ENCODE peak calls at places on chromosomes 12 and 14, in eight cellular contexts. One of them, this sample, is unnamed.

GRCh38 chr12:96177013-96177412 is 17.2 kb upstream of the ELK3 start:
- DNase-seq in NCI-H460: no peak
- DNase-seq in ecto neural progenitor cell: no peak
- DNase-seq in colonic mucosa: no peak
- DNase-seq in activated naive CD8-positive, alpha-beta T cell treated with anti-CD3 and anti-CD28 coated beads for 36 hours: peak; percentile 77
- DNase-seq in activated gamma-delta T cell: no peak
- DNase-seq in adrenal gland: no peak
- DNase-seq in GM04504: no peak
- DNase-seq in this sample: no peak

GRCh38 chr12:18907793-18908580 is 170.1 kb downstream of the CAPZA3 start:
- DNase-seq in NCI-H460: no peak
- DNase-seq in ecto neural progenitor cell: no peak
- DNase-seq in colonic mucosa: no peak
- DNase-seq in activated naive CD8-positive, alpha-beta T cell treated with anti-CD3 and anti-CD28 coated beads for 36 hours: no peak
- DNase-seq in activated gamma-delta T cell: no peak
- DNase-seq in adrenal gland: no peak
- DNase-seq in GM04504: no peak
- DNase-seq in this sample: no peak

GRCh38 chr12:80681-81190 is 14.2 kb downstream of the IQSEC3 start:
- DNase-seq in NCI-H460: no peak
- DNase-seq in ecto neural progenitor cell: no peak
- DNase-seq in colonic mucosa: no peak
- DNase-seq in activated naive CD8-positive, alpha-beta T cell treated with anti-CD3 and anti-CD28 coated beads for 36 hours: no peak
- DNase-seq in activated gamma-delta T cell: no peak
- DNase-seq in adrenal gland: no peak
- DNase-seq in GM04504: no peak
- DNase-seq in this sample: no peak

GRCh38 chr14:106652494-106652893 is 1126.1 kb downstream of the TMEM121 start:
- DNase-seq in NCI-H460: no peak
- DNase-seq in ecto neural progenitor cell: no peak
- DNase-seq in colonic mucosa: no peak
- DNase-seq in activated naive CD8-positive, alpha-beta T cell treated with anti-CD3 and anti-CD28 coated beads for 36 hours: no peak
- DNase-seq in activated gamma-delta T cell: no peak
- DNase-seq in adrenal gland: no peak
- DNase-seq in GM04504: no peak
- DNase-seq in this sample: no peak

GRCh38 chr14:105452963-105453362 is 21.7 kb upstream of the CRIP2 start:
- DNase-seq in NCI-H460: no peak
- DNase-seq in ecto neural progenitor cell: no peak
- DNase-seq in colonic mucosa: no peak
- DNase-seq in activated naive CD8-positive, alpha-beta T cell treated with anti-CD3 and anti-CD28 coated beads for 36 hours: no peak
- DNase-seq in activated gamma-delta T cell: no peak
- DNase-seq in adrenal gland: no peak
- DNase-seq in GM04504: no peak
- DNase-seq in this sample: no peak

GRCh38 chr12:85549658-85550057 is 269.6 kb downstream of the ALX1 start:
- DNase-seq in NCI-H460: no peak
- DNase-seq in ecto neural progenitor cell: no peak
- DNase-seq in colonic mucosa: no peak
- DNase-seq in activated naive CD8-positive, alpha-beta T cell treated with anti-CD3 and anti-CD28 coated beads for 36 hours: no peak
- DNase-seq in activated gamma-delta T cell: no peak
- DNase-seq in adrenal gland: no peak
- DNase-seq in GM04504: no peak
- DNase-seq in this sample: no peak

GRCh38 chr14:64684091-64684490 is 20.1 kb upstream of the PLEKHG3 start:
- DNase-seq in NCI-H460: no peak
- DNase-seq in ecto neural progenitor cell: no peak
- DNase-seq in colonic mucosa: no peak
- DNase-seq in activated naive CD8-positive, alpha-beta T cell treated with anti-CD3 and anti-CD28 coated beads for 36 hours: no peak
- DNase-seq in activated gamma-delta T cell: no peak
- DNase-seq in adrenal gland: no peak
- DNase-seq in GM04504: no peak
- DNase-seq in this sample: no peak

GRCh38 chr14:77580964-77581505 is 35.4 kb downstream of the SPTLC2 start:
- DNase-seq in NCI-H460: no peak
- DNase-seq in ecto neural progenitor cell: no peak
- DNase-seq in colonic mucosa: no peak
- DNase-seq in activated naive CD8-positive, alpha-beta T cell treated with anti-CD3 and anti-CD28 coated beads for 36 hours: no peak
- DNase-seq in activated gamma-delta T cell: no peak
- DNase-seq in adrenal gland: no peak
- DNase-seq in GM04504: peak; percentile 47
- DNase-seq in this sample: no peak

GRCh38 chr12:42936991-42937390 is 347.4 kb upstream of the PRICKLE1 start:
- DNase-seq in NCI-H460: no peak
- DNase-seq in ecto neural progenitor cell: no peak
- DNase-seq in colonic mucosa: no peak
- DNase-seq in activated naive CD8-positive, alpha-beta T cell treated with anti-CD3 and anti-CD28 coated beads for 36 hours: no peak
- DNase-seq in activated gamma-delta T cell: no peak
- DNase-seq in adrenal gland: no peak
- DNase-seq in GM04504: no peak
- DNase-seq in this sample: no peak

GRCh38 chr14:43540948-43541347 is 966.1 kb downstream of the FSCB start:
- DNase-seq in NCI-H460: no peak
- DNase-seq in ecto neural progenitor cell: no peak
- DNase-seq in colonic mucosa: no peak
- DNase-seq in activated naive CD8-positive, alpha-beta T cell treated with anti-CD3 and anti-CD28 coated beads for 36 hours: no peak
- DNase-seq in activated gamma-delta T cell: no peak
- DNase-seq in adrenal gland: no peak
- DNase-seq in GM04504: no peak
- DNase-seq in this sample: no peak

GRCh38 chr14:102241147-102241546 is 63.8 kb downstream of the MOK start:
- DNase-seq in NCI-H460: no peak
- DNase-seq in ecto neural progenitor cell: no peak
- DNase-seq in colonic mucosa: no peak
- DNase-seq in activated naive CD8-positive, alpha-beta T cell treated with anti-CD3 and anti-CD28 coated beads for 36 hours: no peak
- DNase-seq in activated gamma-delta T cell: no peak
- DNase-seq in adrenal gland: no peak
- DNase-seq in GM04504: no peak
- DNase-seq in this sample: no peak

GRCh38 chr12:100248886-100249285 is 18.0 kb downstream of the DEPDC4 start:
- DNase-seq in NCI-H460: no peak
- DNase-seq in ecto neural progenitor cell: no peak
- DNase-seq in colonic mucosa: no peak
- DNase-seq in activated naive CD8-positive, alpha-beta T cell treated with anti-CD3 and anti-CD28 coated beads for 36 hours: no peak
- DNase-seq in activated gamma-delta T cell: no peak
- DNase-seq in adrenal gland: no peak
- DNase-seq in GM04504: no peak
- DNase-seq in this sample: no peak

GRCh38 chr14:76697246-76697645 is 64.0 kb upstream of the VASH1 start:
- DNase-seq in NCI-H460: no peak
- DNase-seq in ecto neural progenitor cell: no peak
- DNase-seq in colonic mucosa: no peak
- DNase-seq in activated naive CD8-positive, alpha-beta T cell treated with anti-CD3 and anti-CD28 coated beads for 36 hours: no peak
- DNase-seq in activated gamma-delta T cell: no peak
- DNase-seq in adrenal gland: no peak
- DNase-seq in GM04504: no peak
- DNase-seq in this sample: no peak

GRCh38 chr14:100864960-100865681 is 38.4 kb downstream of the RTL1 start:
- DNase-seq in NCI-H460: no peak
- DNase-seq in ecto neural progenitor cell: no peak
- DNase-seq in colonic mucosa: no peak
- DNase-seq in activated naive CD8-positive, alpha-beta T cell treated with anti-CD3 and anti-CD28 coated beads for 36 hours: no peak
- DNase-seq in activated gamma-delta T cell: no peak
- DNase-seq in adrenal gland: peak; percentile 9
- DNase-seq in GM04504: no peak
- DNase-seq in this sample: no peak

GRCh38 chr14:54338696-54339317 is 58.0 kb upstream of the CDKN3 start:
- DNase-seq in NCI-H460: peak; percentile 26
- DNase-seq in ecto neural progenitor cell: no peak
- DNase-seq in colonic mucosa: no peak
- DNase-seq in activated naive CD8-positive, alpha-beta T cell treated with anti-CD3 and anti-CD28 coated beads for 36 hours: no peak
- DNase-seq in activated gamma-delta T cell: no peak
- DNase-seq in adrenal gland: no peak
- DNase-seq in GM04504: no peak
- DNase-seq in this sample: no peak

GRCh38 chr12:31588976-31589375 is 2.0 kb downstream of the DENND5B start:
- DNase-seq in NCI-H460: no peak
- DNase-seq in ecto neural progenitor cell: no peak
- DNase-seq in colonic mucosa: no peak
- DNase-seq in activated naive CD8-positive, alpha-beta T cell treated with anti-CD3 and anti-CD28 coated beads for 36 hours: no peak
- DNase-seq in activated gamma-delta T cell: no peak
- DNase-seq in adrenal gland: no peak
- DNase-seq in GM04504: no peak
- DNase-seq in this sample: no peak

GRCh38 chr12:9717070-9717925 is 15.6 kb downstream of the CLECL1 start:
- DNase-seq in NCI-H460: no peak
- DNase-seq in ecto neural progenitor cell: no peak
- DNase-seq in colonic mucosa: no peak
- DNase-seq in activated naive CD8-positive, alpha-beta T cell treated with anti-CD3 and anti-CD28 coated beads for 36 hours: no peak
- DNase-seq in activated gamma-delta T cell: no peak
- DNase-seq in adrenal gland: no peak
- DNase-seq in GM04504: no peak
- DNase-seq in this sample: no peak

GRCh38 chr14:58763210-58763609 is 125.4 kb downstream of the DACT1 start:
- DNase-seq in NCI-H460: no peak
- DNase-seq in ecto neural progenitor cell: no peak
- DNase-seq in colonic mucosa: no peak
- DNase-seq in activated naive CD8-positive, alpha-beta T cell treated with anti-CD3 and anti-CD28 coated beads for 36 hours: no peak
- DNase-seq in activated gamma-delta T cell: no peak
- DNase-seq in adrenal gland: no peak
- DNase-seq in GM04504: no peak
- DNase-seq in this sample: no peak

GRCh38 chr12:88310069-88310468 is 168.0 kb downstream of the TMTC3 start:
- DNase-seq in NCI-H460: no peak
- DNase-seq in ecto neural progenitor cell: no peak
- DNase-seq in colonic mucosa: no peak
- DNase-seq in activated naive CD8-positive, alpha-beta T cell treated with anti-CD3 and anti-CD28 coated beads for 36 hours: no peak
- DNase-seq in activated gamma-delta T cell: no peak
- DNase-seq in adrenal gland: no peak
- DNase-seq in GM04504: peak; percentile 70
- DNase-seq in this sample: no peak

GRCh38 chr12:3531496-3531895 is 40.5 kb downstream of the PRMT8 start:
- DNase-seq in NCI-H460: no peak
- DNase-seq in ecto neural progenitor cell: peak; percentile 40
- DNase-seq in colonic mucosa: no peak
- DNase-seq in activated naive CD8-positive, alpha-beta T cell treated with anti-CD3 and anti-CD28 coated beads for 36 hours: no peak
- DNase-seq in activated gamma-delta T cell: no peak
- DNase-seq in adrenal gland: peak; percentile 25
- DNase-seq in GM04504: no peak
- DNase-seq in this sample: no peak

GRCh38 chr12:66623455-66623854 is 55.4 kb downstream of the GRIP1 start:
- DNase-seq in NCI-H460: no peak
- DNase-seq in ecto neural progenitor cell: no peak
- DNase-seq in colonic mucosa: no peak
- DNase-seq in activated naive CD8-positive, alpha-beta T cell treated with anti-CD3 and anti-CD28 coated beads for 36 hours: no peak
- DNase-seq in activated gamma-delta T cell: no peak
- DNase-seq in adrenal gland: no peak
- DNase-seq in GM04504: no peak
- DNase-seq in this sample: no peak

GRCh38 chr14:32933623-32933942 is 5.1 kb upstream of the NPAS3 start:
- DNase-seq in NCI-H460: no peak
- DNase-seq in ecto neural progenitor cell: no peak
- DNase-seq in colonic mucosa: no peak
- DNase-seq in activated naive CD8-positive, alpha-beta T cell treated with anti-CD3 and anti-CD28 coated beads for 36 hours: peak; percentile 0
- DNase-seq in activated gamma-delta T cell: no peak
- DNase-seq in adrenal gland: no peak
- DNase-seq in GM04504: no peak
- DNase-seq in this sample: no peak

GRCh38 chr12:4958697-4959375 is 49.1 kb downstream of the KCNA1 start:
- DNase-seq in NCI-H460: no peak
- DNase-seq in ecto neural progenitor cell: no peak
- DNase-seq in colonic mucosa: no peak
- DNase-seq in activated naive CD8-positive, alpha-beta T cell treated with anti-CD3 and anti-CD28 coated beads for 36 hours: no peak
- DNase-seq in activated gamma-delta T cell: no peak
- DNase-seq in adrenal gland: no peak
- DNase-seq in GM04504: no peak
- DNase-seq in this sample: no peak

GRCh38 chr12:388547-389137 is 478 bp downstream of the KDM5A start:
- DNase-seq in NCI-H460: no peak
- DNase-seq in ecto neural progenitor cell: no peak
- DNase-seq in colonic mucosa: peak; percentile 48
- DNase-seq in activated naive CD8-positive, alpha-beta T cell treated with anti-CD3 and anti-CD28 coated beads for 36 hours: peak; percentile 57
- DNase-seq in activated gamma-delta T cell: no peak
- DNase-seq in adrenal gland: no peak
- DNase-seq in GM04504: no peak
- DNase-seq in this sample: peak; percentile 18

GRCh38 chr14:54637829-54638446 is 71.0 kb downstream of the SAMD4A start:
- DNase-seq in NCI-H460: no peak
- DNase-seq in ecto neural progenitor cell: no peak
- DNase-seq in colonic mucosa: no peak
- DNase-seq in activated naive CD8-positive, alpha-beta T cell treated with anti-CD3 and anti-CD28 coated beads for 36 hours: no peak
- DNase-seq in activated gamma-delta T cell: no peak
- DNase-seq in adrenal gland: no peak
- DNase-seq in GM04504: no peak
- DNase-seq in this sample: no peak

GRCh38 chr12:15158114-15158513 is 63.1 kb downstream of the RERG start:
- DNase-seq in NCI-H460: no peak
- DNase-seq in ecto neural progenitor cell: no peak
- DNase-seq in colonic mucosa: no peak
- DNase-seq in activated naive CD8-positive, alpha-beta T cell treated with anti-CD3 and anti-CD28 coated beads for 36 hours: no peak
- DNase-seq in activated gamma-delta T cell: no peak
- DNase-seq in adrenal gland: no peak
- DNase-seq in GM04504: no peak
- DNase-seq in this sample: no peak

GRCh38 chr12:9036227-9036626 is 46.9 kb downstream of the KLRG1 start:
- DNase-seq in NCI-H460: no peak
- DNase-seq in ecto neural progenitor cell: no peak
- DNase-seq in colonic mucosa: no peak
- DNase-seq in activated naive CD8-positive, alpha-beta T cell treated with anti-CD3 and anti-CD28 coated beads for 36 hours: no peak
- DNase-seq in activated gamma-delta T cell: no peak
- DNase-seq in adrenal gland: no peak
- DNase-seq in GM04504: no peak
- DNase-seq in this sample: no peak

GRCh38 chr12:89357297-89357730 is 5.0 kb upstream of the DUSP6 start:
- DNase-seq in NCI-H460: no peak
- DNase-seq in ecto neural progenitor cell: no peak
- DNase-seq in colonic mucosa: peak; percentile 38
- DNase-seq in activated naive CD8-positive, alpha-beta T cell treated with anti-CD3 and anti-CD28 coated beads for 36 hours: no peak
- DNase-seq in activated gamma-delta T cell: no peak
- DNase-seq in adrenal gland: no peak
- DNase-seq in GM04504: no peak
- DNase-seq in this sample: peak; percentile 64

GRCh38 chr14:29403091-29403490 is 524.6 kb downstream of the PRKD1 start:
- DNase-seq in NCI-H460: no peak
- DNase-seq in ecto neural progenitor cell: no peak
- DNase-seq in colonic mucosa: no peak
- DNase-seq in activated naive CD8-positive, alpha-beta T cell treated with anti-CD3 and anti-CD28 coated beads for 36 hours: no peak
- DNase-seq in activated gamma-delta T cell: no peak
- DNase-seq in adrenal gland: no peak
- DNase-seq in GM04504: no peak
- DNase-seq in this sample: no peak

GRCh38 chr12:3362751-3363150 is 128.3 kb upstream of the PRMT8 start:
- DNase-seq in NCI-H460: no peak
- DNase-seq in ecto neural progenitor cell: no peak
- DNase-seq in colonic mucosa: no peak
- DNase-seq in activated naive CD8-positive, alpha-beta T cell treated with anti-CD3 and anti-CD28 coated beads for 36 hours: no peak
- DNase-seq in activated gamma-delta T cell: no peak
- DNase-seq in adrenal gland: peak; percentile 25
- DNase-seq in GM04504: no peak
- DNase-seq in this sample: no peak

GRCh38 chr14:100067971-100068959 is 3.0 kb downstream of the EVL start:
- DNase-seq in NCI-H460: no peak
- DNase-seq in ecto neural progenitor cell: no peak
- DNase-seq in colonic mucosa: peak; percentile 34
- DNase-seq in activated naive CD8-positive, alpha-beta T cell treated with anti-CD3 and anti-CD28 coated beads for 36 hours: peak; percentile 90
- DNase-seq in activated gamma-delta T cell: no peak
- DNase-seq in adrenal gland: peak; percentile 34
- DNase-seq in GM04504: no peak
- DNase-seq in this sample: peak; percentile 46

GRCh38 chr14:63840981-63841380 is 11.8 kb upstream of the SYNE2 start:
- DNase-seq in NCI-H460: no peak
- DNase-seq in ecto neural progenitor cell: no peak
- DNase-seq in colonic mucosa: peak; percentile 64
- DNase-seq in activated naive CD8-positive, alpha-beta T cell treated with anti-CD3 and anti-CD28 coated beads for 36 hours: peak; percentile 38
- DNase-seq in activated gamma-delta T cell: no peak
- DNase-seq in adrenal gland: no peak
- DNase-seq in GM04504: no peak
- DNase-seq in this sample: peak; percentile 27

GRCh38 chr14:52553002-52553670 is 500 bp downstream of the GPR137C start:
- DNase-seq in NCI-H460: no peak
- DNase-seq in ecto neural progenitor cell: peak; percentile 76
- DNase-seq in colonic mucosa: peak; percentile 35
- DNase-seq in activated naive CD8-positive, alpha-beta T cell treated with anti-CD3 and anti-CD28 coated beads for 36 hours: peak; percentile 57
- DNase-seq in activated gamma-delta T cell: peak; percentile 23
- DNase-seq in adrenal gland: peak; percentile 39
- DNase-seq in GM04504: no peak
- DNase-seq in this sample: peak; percentile 20

GRCh38 chr14:70616646-70617045 is 16.2 kb upstream of the MED6 start:
- DNase-seq in NCI-H460: no peak
- DNase-seq in ecto neural progenitor cell: no peak
- DNase-seq in colonic mucosa: no peak
- DNase-seq in activated naive CD8-positive, alpha-beta T cell treated with anti-CD3 and anti-CD28 coated beads for 36 hours: no peak
- DNase-seq in activated gamma-delta T cell: no peak
- DNase-seq in adrenal gland: no peak
- DNase-seq in GM04504: no peak
- DNase-seq in this sample: no peak

This sample was measured in mucosa of gallbladder.